ENCODE peak calls at places on chromosomes 6 and 20, in four cellular contexts. L is naive thymus-derived CD8-positive, alpha-beta T cell; I is activated CD8-positive, alpha-beta memory T cell treated with anti-CD3 and anti-CD28 coated beads for 4 hours; P is pancreas. Y is an unnamed sample.

GRCh38 chr6:11947569-11947968 is 64.5 kb upstream of the HIVEP1 start:
- DNase-seq in L (no peak), I (no peak), P (no peak), Y (no peak)

GRCh38 chr20:64253443-64253842 is 2.1 kb upstream of the PCMTD2 start:
- DNase-seq in L (no peak), I (no peak), P (no peak), Y (no peak)

GRCh38 chr6:143405381-143406154 is 44.9 kb downstream of the ADAT2 start:
- DNase-seq in L (no peak), I (no peak), P (no peak), Y (no peak)

GRCh38 chr20:25398363-25399037 is 7.9 kb upstream of the ABHD12 start:
- DNase-seq in L (no peak), I (no peak), P (no peak), Y (no peak)

GRCh38 chr6:18244251-18244650 is 20.1 kb downstream of the DEK start:
- DNase-seq in L (no peak), I (no peak), P (no peak), Y (no peak)

GRCh38 chr6:111187874-111188273 is 100.6 kb downstream of the SLC16A10 start:
- DNase-seq in L (no peak), I (no peak), P (no peak), Y (no peak)

GRCh38 chr20:61799394-61799923 is 266.2 kb downstream of the TAF4 start:
- DNase-seq in L (no peak), I (no peak), P (no peak), Y (no peak)

GRCh38 chr6:35213824-35214756 is at the start of gene SCUBE3:
- DNase-seq in L (peak; percentile 7), I (no peak), P (peak; percentile 14), Y (no peak)

GRCh38 chr20:24736844-24737211 is 212.2 kb upstream of the CST7 start:
- DNase-seq in L (no peak), I (no peak), P (no peak), Y (no peak)

GRCh38 chr20:44552039-44552438 is 30.2 kb upstream of the SERINC3 start:
- DNase-seq in L (no peak), I (no peak), P (no peak), Y (no peak)

GRCh38 chr6:167722634-167723309 is 103.9 kb upstream of the AFDN start:
- DNase-seq in L (no peak), I (no peak), P (no peak), Y (no peak)

GRCh38 chr20:47885909-47886453 is 100.7 kb upstream of the SULF2 start:
- DNase-seq in L (no peak), I (no peak), P (no peak), Y (no peak)

GRCh38 chr6:135514706-135515105 is 17.2 kb upstream of the AHI1 start:
- DNase-seq in L (no peak), I (no peak), P (no peak), Y (no peak)

GRCh38 chr6:23561732-23562131 is 564.3 kb upstream of the NRSN1 start:
- DNase-seq in L (no peak), I (no peak), P (no peak), Y (no peak)

GRCh38 chr6:169724554-169725269 is 412 bp upstream of the PHF10 start:
- DNase-seq in L (peak; percentile 71), I (peak; percentile 50), P (peak; percentile 56), Y (peak; percentile 57)

GRCh38 chr20:13139459-13140150 is 81.5 kb upstream of the ISM1 start:
- DNase-seq in L (no peak), I (no peak), P (no peak), Y (no peak)

GRCh38 chr6:34610819-34611477 is 54.8 kb upstream of the SPDEF start:
- DNase-seq in L (no peak), I (no peak), P (peak; percentile 25), Y (no peak)

GRCh38 chr6:43904311-43905123 is 134.5 kb downstream of the VEGFA start:
- DNase-seq in L (no peak), I (no peak), P (no peak), Y (no peak)

GRCh38 chr20:37346526-37347346 is 796 bp downstream of the SRC start:
- DNase-seq in L (no peak), I (no peak), P (no peak), Y (no peak)

GRCh38 chr6:151229401-151230276 is 10.1 kb upstream of the AKAP12 start:
- DNase-seq in L (no peak), I (no peak), P (no peak), Y (no peak)

GRCh38 chr20:53291548-53291947 is 302.1 kb downstream of the ZNF217 start:
- DNase-seq in L (no peak), I (no peak), P (no peak), Y (no peak)

GRCh38 chr6:143940011-143940597 is 68.0 kb downstream of the PLAGL1 start:
- DNase-seq in L (peak; percentile 66), I (peak; percentile 7), P (peak; percentile 66), Y (peak; percentile 24)

GRCh38 chr6:16751251-16751946 is 9.9 kb downstream of the ATXN1 start:
- DNase-seq in L (no peak), I (no peak), P (no peak), Y (no peak)